ENCODE peak calls at places on chromosomes 4 and X, in eight cellular contexts. D, V, T, X, S, H, A and W are unnamed samples.

GRCh38 chrX:126165721-126166401 is at the start of gene DCAF12L2:
- DNase-seq in D (peak), V (peak), T (no peak), X (no peak), S (no peak), H (no peak), A (no peak), W (no peak)

GRCh38 chr4:176383273-176384077 is 63.7 kb downstream of the SPCS3 start:
- DNase-seq in D (no peak), V (no peak), T (no peak), X (peak), S (no peak), H (no peak), A (peak), W (no peak)

GRCh38 chr4:111689214-111689613 is 456.0 kb upstream of the FAM241A start:
- DNase-seq in D (no peak), V (no peak), T (peak), X (peak), S (peak), H (no peak), A (peak), W (peak)

GRCh38 chr4:172666711-172667368 is 501.8 kb upstream of the GALNT7 start:
- DNase-seq in D (no peak), V (no peak), T (no peak), X (no peak), S (no peak), H (no peak), A (peak), W (peak)

GRCh38 chrX:78106651-78106986 is 2.6 kb downstream of the PGK1 start:
- DNase-seq in D (no peak), V (no peak), T (no peak), X (no peak), S (no peak), H (no peak), A (no peak), W (no peak)

GRCh38 chr4:151540728-151541437 is 131.9 kb downstream of the FHIP1A start:
- DNase-seq in D (no peak), V (no peak), T (no peak), X (peak), S (peak), H (no peak), A (peak), W (peak)

GRCh38 chrX:40262641-40263560 is 165.1 kb upstream of the BCOR start:
- DNase-seq in D (no peak), V (no peak), T (no peak), X (peak), S (no peak), H (no peak), A (peak), W (no peak)

GRCh38 chrX:30060718-30061117 is 154.6 kb upstream of the MAGEB2 start:
- DNase-seq in D (no peak), V (peak), T (no peak), X (no peak), S (no peak), H (no peak), A (no peak), W (peak)

GRCh38 chrX:17024896-17025295 is 78.4 kb downstream of the REPS2 start:
- DNase-seq in D (no peak), V (peak), T (no peak), X (no peak), S (no peak), H (no peak), A (no peak), W (no peak)

GRCh38 chr4:101983835-101984234 is 193.3 kb downstream of the BANK1 start:
- DNase-seq in D (no peak), V (no peak), T (no peak), X (no peak), S (no peak), H (no peak), A (no peak), W (no peak)

GRCh38 chr4:3741217-3742011 is 24.8 kb upstream of the ADRA2C start:
- DNase-seq in D (no peak), V (no peak), T (no peak), X (no peak), S (no peak), H (no peak), A (no peak), W (no peak)

GRCh38 chr4:128608006-128608405 is 201.5 kb upstream of the JADE1 start:
- DNase-seq in D (no peak), V (no peak), T (no peak), X (no peak), S (no peak), H (no peak), A (no peak), W (no peak)

GRCh38 chrX:18146954-18147353 is 73.7 kb downstream of the BEND2 start:
- DNase-seq in D (no peak), V (peak), T (no peak), X (peak), S (no peak), H (no peak), A (peak), W (peak)

GRCh38 chr4:143713556-143714289 is 13.2 kb upstream of the FREM3 start:
- DNase-seq in D (no peak), V (no peak), T (no peak), X (no peak), S (no peak), H (no peak), A (no peak), W (no peak)

GRCh38 chrX:2572740-2573139 is 72.0 kb upstream of the DHRSX start:
- DNase-seq in D (no peak), V (no peak), T (no peak), X (no peak), S (no peak), H (no peak), A (peak), W (peak)

GRCh38 chrX:66110112-66110511 is 53.9 kb upstream of the HEPH start:
- DNase-seq in D (no peak), V (no peak), T (no peak), X (peak), S (no peak), H (peak), A (peak), W (peak)
- TF ChIP-seq CTCF in D (peak), V (peak), T (peak), X (peak), S (peak), H (peak), A (peak), W (peak)

DNA sequence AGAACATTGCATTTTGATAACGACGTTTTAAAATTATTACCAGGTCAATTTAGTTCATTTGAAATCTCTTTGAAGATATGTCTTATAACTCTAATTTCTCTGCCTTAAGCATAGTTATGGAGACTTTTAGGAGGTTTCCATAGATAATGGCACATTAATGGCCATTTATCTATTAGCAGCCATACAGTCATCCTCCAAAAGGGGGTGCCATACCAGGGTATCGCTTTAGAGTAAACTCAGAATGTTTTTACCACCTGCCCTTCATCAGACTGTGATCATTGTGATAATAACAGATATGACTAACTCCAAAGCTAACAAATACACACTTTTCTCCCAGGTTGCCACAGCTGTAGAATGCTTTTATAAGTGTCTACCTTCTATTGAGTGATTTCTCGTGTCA is 461.5 kb downstream of the FSTL5 start:
- DNase-seq in D (no peak), V (no peak), T (no peak), X (no peak), S (no peak), H (no peak), A (no peak), W (no peak)
- TF ChIP-seq CTCF in D (no peak), V (peak), T (no peak), X (no peak), S (no peak), H (no peak), A (no peak), W (no peak)

DNA sequence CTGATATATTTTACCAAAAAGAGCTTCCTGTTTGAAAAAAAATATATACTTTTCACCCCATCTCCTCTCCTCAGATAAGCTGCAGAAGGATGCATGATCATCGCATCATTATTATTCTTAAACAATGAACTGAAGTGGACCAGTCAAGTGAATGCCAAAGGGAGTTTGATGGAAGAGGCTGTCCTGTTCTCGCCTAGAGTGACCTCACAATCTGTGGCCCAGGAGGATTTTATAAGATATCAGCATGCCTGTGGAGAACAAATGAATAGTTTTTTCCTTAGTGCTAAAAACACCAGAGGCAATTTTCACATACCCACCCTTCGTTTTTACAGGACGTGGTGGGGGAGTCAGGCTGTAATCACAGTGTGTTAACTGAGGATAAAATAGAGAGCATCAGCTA is 112.7 kb downstream of the USP46 start:
- DNase-seq in D (no peak), V (no peak), T (no peak), X (no peak), S (no peak), H (no peak), A (no peak), W (no peak)
- TF ChIP-seq CTCF in D (no peak), V (no peak), T (no peak), X (no peak), S (no peak), H (no peak), A (no peak), W (no peak)

GRCh38 chr4:109827672-109828071 is at the start of gene RRH:
- DNase-seq in D (no peak), V (no peak), T (no peak), X (no peak), S (no peak), H (no peak), A (no peak), W (no peak)

GRCh38 chr4:109821186-109821585 is 5.6 kb downstream of the GAR1 start:
- DNase-seq in D (no peak), V (no peak), T (no peak), X (no peak), S (no peak), H (no peak), A (no peak), W (no peak)

DNA sequence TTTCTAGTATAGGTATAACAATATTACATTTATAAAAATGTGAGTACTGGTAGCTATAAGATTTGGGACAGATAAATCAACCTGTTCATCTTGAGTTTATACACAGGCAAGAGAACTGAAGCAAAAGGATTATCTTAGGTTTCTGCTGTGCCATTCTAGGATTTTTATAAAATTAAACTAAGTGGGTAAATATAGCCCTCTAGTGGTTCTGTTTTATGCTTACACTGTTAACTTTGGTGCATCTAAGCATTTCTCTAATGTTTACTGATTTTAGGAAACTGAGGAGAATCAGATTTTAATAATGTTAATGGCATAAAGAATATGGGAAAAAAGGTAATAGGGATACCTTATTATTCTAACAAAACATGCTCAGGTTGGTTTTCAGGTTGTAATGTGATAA is 1.1 kb upstream of the RRH start:
- DNase-seq in D (no peak), V (no peak), T (no peak), X (peak), S (no peak), H (peak), A (peak), W (peak)
- TF ChIP-seq CTCF in D (peak), V (peak), T (peak), X (peak), S (peak), H (peak), A (peak), W (peak)

GRCh38 chrX:38221391-38221929 is 789 bp upstream of the SRPX start:
- DNase-seq in D (no peak), V (no peak), T (no peak), X (peak), S (no peak), H (no peak), A (no peak), W (no peak)

GRCh38 chrX:38224160-38224559 is 3.5 kb upstream of the SRPX start:
- DNase-seq in D (no peak), V (no peak), T (no peak), X (no peak), S (no peak), H (no peak), A (no peak), W (no peak)

GRCh38 chrX:38220936-38221386 is 290 bp upstream of the SRPX start:
- DNase-seq in D (no peak), V (no peak), T (no peak), X (no peak), S (no peak), H (no peak), A (no peak), W (no peak)

GRCh38 chrX:38216642-38217041 is 4.0 kb downstream of the SRPX start:
- DNase-seq in D (no peak), V (no peak), T (no peak), X (no peak), S (no peak), H (no peak), A (no peak), W (no peak)

DNA sequence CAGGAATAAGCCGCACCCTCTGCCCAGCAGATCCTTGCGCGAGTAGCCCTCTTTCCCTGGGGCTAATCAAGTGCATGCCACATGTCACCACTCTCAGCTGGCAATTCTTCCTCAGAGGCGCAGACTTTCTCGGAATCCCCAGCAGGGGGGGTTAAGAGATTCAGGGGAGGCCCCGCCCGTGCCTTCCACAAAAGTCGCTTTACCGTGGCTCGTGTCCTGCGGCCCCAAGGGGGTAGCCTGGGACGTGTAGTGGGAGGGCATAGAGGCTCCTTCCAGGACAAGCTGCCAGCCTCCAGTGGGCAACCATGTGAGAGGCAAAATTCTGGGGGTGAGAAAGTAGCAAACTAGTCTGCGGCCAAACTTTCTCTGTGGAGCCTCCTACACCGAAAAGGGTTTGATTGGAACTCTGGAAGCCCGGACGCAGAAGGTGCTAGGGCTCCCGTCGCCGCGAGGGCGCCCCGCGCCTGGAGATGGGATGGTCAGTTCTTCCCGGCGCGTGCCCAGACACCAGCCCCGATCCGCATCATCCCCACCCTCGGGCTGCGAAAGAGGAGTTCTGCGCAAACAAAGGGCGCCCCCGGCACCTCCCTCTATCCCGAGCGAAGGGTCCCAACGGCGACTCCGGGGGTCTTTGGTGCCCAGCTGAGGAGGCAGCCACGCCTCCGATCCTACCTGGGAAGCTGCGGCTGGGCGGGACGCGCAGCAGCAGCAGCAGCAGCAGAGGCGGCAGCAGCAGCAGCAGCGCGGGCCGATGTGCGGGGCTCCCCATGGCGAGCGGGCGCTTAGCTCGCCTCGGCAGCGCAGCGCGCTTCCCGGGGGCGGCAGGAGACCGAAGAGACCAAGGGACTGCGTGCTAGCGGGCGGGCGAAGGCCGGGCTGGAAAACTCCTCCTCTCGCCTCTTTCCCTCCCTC is at the start of gene SRPX:
- DNase-seq in D (no peak), V (peak), T (no peak), X (peak), S (no peak), H (peak), A (peak), W (peak)
- TF ChIP-seq CTCF in D (no peak), V (no peak), T (peak), X (peak), S (peak), H (no peak), A (peak), W (peak)

DNA sequence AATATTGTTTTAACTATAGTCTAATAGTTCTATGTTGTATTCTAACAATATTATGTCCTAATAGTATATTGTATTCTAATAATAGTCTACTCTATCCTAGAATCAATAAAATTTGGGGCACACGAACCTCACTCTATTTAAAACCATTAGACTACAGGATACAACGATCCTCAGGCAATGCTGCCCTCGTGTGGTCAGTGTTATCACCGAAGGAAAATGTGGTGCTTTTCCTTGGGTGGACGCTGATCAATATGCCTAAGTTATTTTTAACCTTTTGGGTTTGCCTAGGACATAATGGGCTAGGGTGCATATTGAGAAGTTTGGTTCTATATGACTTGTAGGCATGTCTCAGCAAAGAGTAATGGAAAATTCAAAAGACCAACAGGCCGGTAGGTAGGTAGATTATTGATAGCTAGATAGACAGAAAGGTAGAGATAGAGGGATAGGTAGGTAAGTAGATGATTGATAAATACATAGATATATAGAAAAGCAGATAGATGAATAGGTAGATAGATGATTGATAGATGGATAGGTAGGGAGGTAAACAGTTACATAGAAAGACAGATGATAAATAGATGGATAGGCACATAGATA is 75.1 kb downstream of the PRKX start:
- DNase-seq in D (no peak), V (peak), T (peak), X (peak), S (no peak), H (peak), A (peak), W (peak)
- TF ChIP-seq CTCF in D (peak), V (peak), T (peak), X (peak), S (peak), H (peak), A (peak), W (peak)

GRCh38 chr4:58515206-58515605 is 1405.0 kb upstream of the IGFBP7 start:
- DNase-seq in D (no peak), V (no peak), T (no peak), X (no peak), S (no peak), H (no peak), A (no peak), W (no peak)

GRCh38 chr4:58510652-58511051 is 1400.5 kb upstream of the IGFBP7 start:
- DNase-seq in D (no peak), V (no peak), T (no peak), X (no peak), S (no peak), H (no peak), A (no peak), W (no peak)

GRCh38 chr4:58514299-58514698 is 1404.1 kb upstream of the IGFBP7 start:
- DNase-seq in D (no peak), V (no peak), T (no peak), X (no peak), S (no peak), H (no peak), A (no peak), W (peak)
- TF ChIP-seq CTCF in D (no peak), V (no peak), T (no peak), X (no peak), S (no peak), H (no peak), A (no peak), W (no peak)

DNA sequence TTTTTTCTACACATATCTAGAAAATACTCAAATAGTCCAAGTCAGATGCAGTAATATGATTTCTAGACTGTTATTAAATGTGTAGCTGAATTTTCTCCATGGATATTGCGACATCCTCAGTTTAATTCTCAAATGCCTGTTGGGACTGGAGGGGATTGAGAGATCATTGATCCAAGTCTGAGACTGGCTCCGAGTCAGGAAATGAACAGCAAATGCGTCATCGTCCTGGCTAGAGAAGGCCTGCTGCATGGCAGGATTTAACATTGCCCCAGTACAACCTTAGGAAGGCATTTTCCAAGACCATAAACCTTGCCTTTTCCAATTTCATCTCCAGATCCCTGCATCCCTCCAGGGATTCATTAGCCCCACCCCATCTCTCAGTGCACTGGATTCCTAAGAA is 56.6 kb upstream of the SLC6A14 start:
- DNase-seq in D (no peak), V (no peak), T (peak), X (peak), S (no peak), H (no peak), A (peak), W (peak)
- TF ChIP-seq CTCF in D (no peak), V (no peak), T (no peak), X (no peak), S (no peak), H (no peak), A (no peak), W (no peak)

GRCh38 chrX:39247536-39247935 is 446.3 kb downstream of the MID1IP1 start:
- DNase-seq in D (no peak), V (no peak), T (no peak), X (no peak), S (no peak), H (no peak), A (no peak), W (no peak)

GRCh38 chrX:39245024-39245423 is 443.8 kb downstream of the MID1IP1 start:
- DNase-seq in D (no peak), V (no peak), T (no peak), X (no peak), S (no peak), H (no peak), A (no peak), W (no peak)

GRCh38 chrX:39249999-39250398 is 448.7 kb downstream of the MID1IP1 start:
- DNase-seq in D (no peak), V (no peak), T (no peak), X (no peak), S (no peak), H (no peak), A (no peak), W (no peak)

GRCh38 chrX:39251995-39252394 is 450.7 kb downstream of the MID1IP1 start:
- DNase-seq in D (no peak), V (no peak), T (no peak), X (no peak), S (no peak), H (no peak), A (no peak), W (no peak)

GRCh38 chrX:39248330-39248729 is 447.1 kb downstream of the MID1IP1 start:
- DNase-seq in D (no peak), V (no peak), T (no peak), X (no peak), S (no peak), H (no peak), A (no peak), W (no peak)
- TF ChIP-seq CTCF in D (no peak), V (no peak), T (no peak), X (no peak), S (no peak), H (no peak), A (no peak), W (no peak)